ENCODE peak calls at places on chromosome 1, in five cellular contexts. F, O, S, D and P are unnamed samples. For H3K4me1 and H3K9me3, the result is how much of the 10 kb centered on the place peaks cover.

GRCh38 chr1:186139706-186140105 is 235.3 kb downstream of the TPR start:
- DNase-seq in D (no peak), S (no peak), F (no peak), O (no peak), P (no peak)

GRCh38 chr1:2591233-2591580 is 4.6 kb downstream of the PRXL2B start:
- DNase-seq in S (no peak), D (no peak), F (no peak), O (no peak), P (no peak)

GRCh38 chr1:230230948-230231738 is 164.1 kb downstream of the GALNT2 start:
- DNase-seq in D (peak), O (no peak), S (no peak), F (no peak), P (peak)

GRCh38 chr1:32068891-32069590 is 3.7 kb upstream of the TMEM39B start:
- DNase-seq in F (no peak), D (no peak), O (no peak), S (no peak), P (no peak)

GRCh38 chr1:173481195-173481772 is 4.1 kb downstream of the PRDX6 start:
- DNase-seq in F (no peak), O (no peak), S (no peak), D (no peak), P (no peak)

GRCh38 chr1:89962024-89962741 is 32.7 kb upstream of the ZNF326 start:
- DNase-seq in F (no peak), D (no peak), S (no peak), O (no peak), P (no peak)

GRCh38 chr1:112744019-112744578 is 29.0 kb upstream of the PPM1J start:
- DNase-seq in O (no peak), F (no peak), D (peak), S (no peak), P (no peak)

GRCh38 chr1:62832276-62832675 is 48.3 kb downstream of the ATG4C start:
- DNase-seq in F (no peak), S (no peak), O (no peak), D (peak), P (no peak)

GRCh38 chr1:157090196-157090647 is 9.4 kb downstream of the ETV3L start:
- DNase-seq in O (peak), F (peak), S (peak), D (peak), P (peak)

GRCh38 chr1:207009182-207009850 is 23.2 kb downstream of the C1orf116 start:
- DNase-seq in F (no peak), D (peak), S (no peak), O (no peak), P (no peak)

GRCh38 chr1:36285450-36286101 is 20.6 kb upstream of the SH3D21 start:
- DNase-seq in S (no peak), F (peak), O (peak), D (peak), P (peak)

GRCh38 chr1:213014642-213015041 is 1.0 kb downstream of the ANGEL2 start:
- DNase-seq in S (no peak), F (no peak), O (peak), D (peak), P (no peak)

GRCh38 chr1:178341218-178341956 is 155.4 kb downstream of the CLEC20A start:
- DNase-seq in S (no peak), D (no peak), F (no peak), O (peak), P (peak)

GRCh38 chr1:21751281-21751680 is 31.7 kb downstream of the USP48 start:
- DNase-seq in O (no peak), S (no peak), D (no peak), F (no peak), P (no peak)

GRCh38 chr1:1625824-1626206 is 6.2 kb upstream of the MMP23B start:
- DNase-seq in O (no peak), D (no peak), F (no peak), S (no peak), P (no peak)

GRCh38 chr1:89995595-89996397 is 886 bp downstream of the ZNF326 start:
- DNase-seq in S (no peak), D (no peak), F (no peak), O (no peak), P (no peak)

DNA sequence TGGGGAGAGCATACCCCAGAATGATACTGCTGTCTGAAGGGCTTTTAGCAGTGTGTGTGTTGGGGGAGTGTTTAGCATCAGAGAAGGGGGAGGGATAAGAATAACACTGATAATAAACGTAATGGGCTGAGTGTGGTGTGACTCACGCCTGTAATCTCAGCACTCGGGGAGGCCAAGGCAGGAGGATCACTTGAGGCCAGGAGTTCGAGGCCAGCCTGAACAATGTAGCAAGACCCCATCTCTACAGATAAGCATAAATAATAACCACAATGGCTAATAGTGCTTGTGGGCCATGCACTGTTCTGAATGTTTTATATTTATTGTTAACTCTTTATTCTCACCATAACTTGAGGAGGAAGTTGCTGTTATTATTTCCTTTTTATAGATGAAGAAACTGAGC is 2.6 kb upstream of the LEFTY2 start:
- DNase-seq in S (no peak), D (no peak), F (no peak), O (no peak), P (no peak)
- H3K4me1 ChIP-seq in S (under half), D (under half), F (under half), O (under half), P (under half)

DNA sequence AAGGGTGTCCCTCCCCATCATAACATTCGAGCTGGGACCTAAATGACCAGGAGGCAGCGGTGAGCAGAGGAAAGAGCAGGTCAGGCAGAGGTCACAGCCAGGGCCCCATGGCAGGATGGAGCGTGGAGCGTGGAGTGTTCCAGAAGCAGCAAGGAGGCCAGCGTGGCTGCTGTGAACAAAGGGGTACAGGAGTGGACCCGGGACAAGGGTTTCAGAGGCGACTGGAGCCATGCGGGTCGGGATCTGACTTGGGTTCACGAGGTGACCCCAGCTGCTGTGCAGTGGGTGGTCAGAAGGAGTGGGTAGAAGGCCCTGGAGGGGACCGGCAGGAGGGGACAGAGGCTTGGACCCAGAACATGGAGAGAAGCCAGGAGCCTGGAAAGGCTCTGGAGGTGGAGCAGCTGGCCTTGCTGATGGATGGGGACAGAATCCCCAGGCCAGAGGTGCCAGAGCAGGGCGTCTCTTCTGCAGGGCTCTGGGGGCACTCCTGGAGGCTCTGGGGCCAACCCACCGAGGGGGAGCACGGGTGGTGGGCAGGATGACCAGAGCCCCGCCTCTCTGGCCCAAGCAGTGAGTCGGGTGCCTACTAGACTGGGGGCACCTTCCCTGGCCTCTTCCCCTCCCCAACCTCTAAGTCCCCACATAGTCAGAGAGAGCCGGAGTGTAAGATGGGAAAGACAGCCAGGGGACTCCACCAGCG is 2.3 kb downstream of the CHD5 start:
- DNase-seq in O (no peak), F (no peak), D (no peak), S (no peak), P (no peak)
- H3K9me3 ChIP-seq in O (under half), F (under half), D (under half), S (under half), P (under half)

GRCh38 chr1:117754061-117754969 is 148.5 kb downstream of the TENT5C start:
- DNase-seq in F (peak), S (no peak), D (peak), O (peak), P (peak)

GRCh38 chr1:117758444-117759316 is 152.8 kb downstream of the TENT5C start:
- DNase-seq in O (peak), S (peak), D (peak), F (peak), P (peak)

GRCh38 chr1:117753232-117753631 is 147.4 kb downstream of the TENT5C start:
- DNase-seq in F (no peak), S (no peak), O (no peak), D (no peak), P (no peak)

GRCh38 chr1:117757668-117758067 is 151.8 kb downstream of the TENT5C start:
- DNase-seq in F (no peak), O (no peak), D (no peak), S (no peak), P (no peak)

GRCh38 chr1:117753652-117754051 is 147.8 kb downstream of the TENT5C start:
- DNase-seq in F (no peak), D (no peak), O (no peak), S (no peak), P (no peak)
- H3K4me3 ChIP-seq in F (peak), D (no peak), O (no peak), S (no peak), P (no peak)

GRCh38 chr1:109368464-109368863 is 29.3 kb downstream of the SORT1 start:
- DNase-seq in F (no peak), D (no peak), O (no peak), S (no peak), P (no peak)

GRCh38 chr1:109365642-109366204 is 32.0 kb downstream of the SORT1 start:
- DNase-seq in O (no peak), S (peak), D (no peak), F (no peak), P (no peak)

GRCh38 chr1:109371271-109371739 is 26.4 kb downstream of the SORT1 start:
- DNase-seq in D (no peak), S (no peak), O (no peak), F (no peak), P (peak)

GRCh38 chr1:109370712-109371270 is 26.9 kb downstream of the SORT1 start:
- DNase-seq in F (no peak), S (no peak), O (no peak), D (no peak), P (no peak)

GRCh38 chr1:109369167-109369746 is 28.5 kb downstream of the SORT1 start:
- DNase-seq in F (no peak), S (no peak), D (no peak), O (no peak), P (no peak)
- H3K4me1 ChIP-seq in F (under half), S (under half), D (under half), O (under half), P (under half)

GRCh38 chr1:176157995-176158394 is 49.1 kb downstream of the COP1 start:
- DNase-seq in D (no peak), S (no peak), F (no peak), O (peak), P (no peak)
- H3K9me3 ChIP-seq in D (under half), S (under half), F (under half), O (under half), P (under half)

GRCh38 chr1:3762873-3763228 is 9.7 kb upstream of the SMIM1 start:
- DNase-seq in O (no peak), D (no peak), S (no peak), F (no peak), P (no peak)

GRCh38 chr1:3762151-3762872 is 10.1 kb downstream of the CCDC27 start:
- DNase-seq in F (no peak), D (no peak), S (no peak), O (no peak), P (no peak)

GRCh38 chr1:3759800-3760199 is 7.5 kb downstream of the CCDC27 start:
- DNase-seq in D (no peak), O (no peak), F (no peak), S (no peak), P (no peak)

GRCh38 chr1:3763351-3764125 is 9.0 kb upstream of the SMIM1 start:
- DNase-seq in S (no peak), D (no peak), F (no peak), O (no peak), P (no peak)

DNA sequence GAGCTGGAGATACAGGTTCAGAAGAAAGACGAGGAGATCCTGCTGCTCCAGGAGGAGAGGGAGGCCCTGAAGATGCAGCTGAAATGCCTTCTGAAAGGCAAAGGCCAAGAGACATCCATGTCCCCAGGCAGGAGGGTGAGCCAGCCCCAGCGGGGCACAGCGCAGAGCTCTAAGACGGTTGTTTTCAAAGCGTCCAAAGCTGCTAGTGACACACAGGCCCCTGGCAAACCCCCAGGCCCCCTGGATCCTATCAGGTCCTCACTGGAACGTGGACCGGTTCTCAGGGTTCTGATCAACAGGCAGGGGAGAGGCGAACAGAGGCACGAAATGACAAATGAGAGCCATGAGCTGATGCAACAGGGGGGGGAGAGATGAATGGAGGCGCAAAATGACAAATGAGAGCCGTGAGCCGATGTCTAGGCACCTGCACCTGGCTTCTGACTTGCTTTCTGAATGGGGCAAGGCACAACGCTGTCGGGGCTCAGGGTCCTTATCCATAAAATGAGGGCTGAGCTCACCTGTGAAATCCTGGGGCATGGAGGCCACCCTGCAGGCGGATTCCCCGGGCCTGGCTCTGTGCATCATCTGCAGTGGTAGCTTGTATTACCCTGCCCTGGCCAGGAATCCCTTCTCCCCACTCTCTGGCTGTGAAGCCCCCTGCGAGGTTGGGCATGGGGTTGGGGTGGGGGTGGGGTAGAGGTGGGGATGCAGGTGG is 9.2 kb downstream of the CCDC27 start:
- DNase-seq in F (no peak), S (no peak), O (no peak), D (no peak), P (no peak)
- H3K4me3 ChIP-seq in F (no peak), S (no peak), O (no peak), D (no peak), P (no peak)

GRCh38 chr1:226733876-226734414 is 5.1 kb downstream of the ITPKB start:
- DNase-seq in D (no peak), O (no peak), S (no peak), F (no peak), P (no peak)

GRCh38 chr1:226732856-226733291 is 6.2 kb downstream of the ITPKB start:
- DNase-seq in D (no peak), S (no peak), O (no peak), F (no peak), P (no peak)

GRCh38 chr1:226734611-226735153 is 4.4 kb downstream of the ITPKB start:
- DNase-seq in D (no peak), F (no peak), S (no peak), O (no peak), P (no peak)

GRCh38 chr1:226731257-226731893 is 7.7 kb downstream of the ITPKB start:
- DNase-seq in O (no peak), F (no peak), S (no peak), D (no peak), P (no peak)

GRCh38 chr1:226733309-226733708 is 5.8 kb downstream of the ITPKB start:
- DNase-seq in O (no peak), F (no peak), D (no peak), S (no peak), P (no peak)
- H3K4me1 ChIP-seq in O (under half), F (half or more), D (under half), S (under half), P (half or more)

GRCh38 chr1:248009681-248010080 is 3.8 kb upstream of the OR2L5 start:
- DNase-seq in O (no peak), F (no peak), S (no peak), D (no peak), P (no peak)
- H3K9me3 ChIP-seq in O (under half), F (under half), S (under half), D (under half), P (under half)

GRCh38 chr1:4710592-4711190 is 56.3 kb downstream of the AJAP1 start:
- DNase-seq in O (no peak), F (no peak), D (no peak), S (no peak), P (no peak)

GRCh38 chr1:4711944-4712343 is 57.5 kb downstream of the AJAP1 start:
- DNase-seq in F (no peak), S (no peak), D (no peak), O (no peak), P (no peak)

GRCh38 chr1:4708853-4709507 is 54.6 kb downstream of the AJAP1 start:
- DNase-seq in S (no peak), D (no peak), O (no peak), F (peak), P (no peak)

GRCh38 chr1:4713669-4714068 is 59.3 kb downstream of the AJAP1 start:
- DNase-seq in S (no peak), F (no peak), D (no peak), O (no peak), P (no peak)

GRCh38 chr1:4711191-4711915 is 56.9 kb downstream of the AJAP1 start:
- DNase-seq in O (no peak), F (no peak), S (no peak), D (no peak), P (peak)
- H3K4me3 ChIP-seq in O (no peak), F (no peak), S (no peak), D (no peak), P (no peak)

DNA sequence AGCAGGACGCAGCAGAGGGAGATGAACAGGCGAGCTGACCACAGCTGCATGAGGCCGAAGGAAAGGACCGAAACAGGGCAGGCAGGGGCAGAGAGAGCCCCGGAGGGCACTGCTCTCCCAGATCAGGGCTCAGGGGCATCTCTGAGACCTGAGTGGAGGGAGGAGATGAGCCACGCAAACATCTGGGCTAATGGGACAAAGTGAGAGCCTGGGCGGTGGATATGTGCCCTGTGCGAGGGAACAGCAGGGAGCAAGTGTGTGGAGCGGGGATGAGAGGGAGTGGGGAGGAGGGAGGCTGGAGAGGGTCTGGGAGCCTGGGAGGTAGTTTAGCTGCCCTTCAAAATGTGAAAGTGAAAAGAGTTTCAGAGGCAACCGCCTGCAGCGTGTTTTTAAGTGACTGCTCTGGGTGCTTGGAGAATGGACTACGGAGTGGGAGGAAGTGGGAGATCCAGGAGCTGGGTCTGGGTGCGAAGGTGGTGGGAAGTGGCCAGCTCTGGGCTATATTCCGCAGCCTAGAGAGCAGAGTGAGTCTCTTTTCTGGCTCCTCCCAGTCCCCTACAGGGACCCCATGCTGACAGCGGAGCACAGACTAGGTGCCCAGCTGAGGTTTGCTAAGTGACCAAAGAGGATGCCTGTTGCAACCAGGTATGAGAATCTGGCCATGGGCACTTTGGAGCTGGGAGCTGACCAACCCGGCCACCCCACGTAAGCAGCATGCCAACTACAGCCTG is 114.6 kb upstream of the IFFO2 start:
- DNase-seq in F (no peak), D (no peak), S (no peak), O (no peak), P (no peak)
- H3K4me1 ChIP-seq in F (half or more), D (under half), S (half or more), O (under half), P (half or more)